ENCODE peak calls at places on chromosomes 13 and 19, in six cellular contexts. Z is K562, T is HepG2, Q is H1, V is WTC11, M is GM12878. U is an unnamed sample.

GRCh38 chr13:44667950-44668349 is 91.8 kb upstream of the TSC22D1 start:
- DNase-seq in Z (no peak), T (no peak), Q (no peak), V (no peak), M (no peak), U (no peak)

GRCh38 chr13:40539954-40540706 is 126.3 kb downstream of the FOXO1 start:
- DNase-seq in Z (no peak), T (peak; percentile 96), Q (no peak), V (no peak), M (no peak), U (peak; percentile 83)

GRCh38 chr13:97967948-97968347 is 14.5 kb downstream of the IPO5 start:
- DNase-seq in Z (no peak), T (no peak), Q (no peak), V (no peak), M (no peak), U (no peak)

GRCh38 chr19:10760268-10760944 is 42.5 kb downstream of the DNM2 start:
- DNase-seq in Z (no peak), T (no peak), Q (no peak), V (no peak), M (no peak), U (no peak)

GRCh38 chr13:42981853-42982252 is 10.2 kb downstream of the EPSTI1 start:
- DNase-seq in Z (no peak), T (no peak), Q (no peak), V (no peak), M (no peak), U (peak; percentile 35)

GRCh38 chr13:33188093-33188882 is 97.3 kb downstream of the STARD13 start:
- DNase-seq in Z (no peak), T (no peak), Q (no peak), V (no peak), M (peak; percentile 79), U (no peak)

GRCh38 chr13:80668452-80668851 is 327.5 kb upstream of the SPRY2 start:
- DNase-seq in Z (no peak), T (no peak), Q (no peak), V (no peak), M (no peak), U (no peak)

GRCh38 chr13:79468402-79468801 is 12.6 kb upstream of the NDFIP2 start:
- DNase-seq in Z (no peak), T (no peak), Q (no peak), V (no peak), M (no peak), U (no peak)

GRCh38 chr13:30863231-30863630 is 42.8 kb upstream of the MEDAG start:
- DNase-seq in Z (no peak), T (no peak), Q (no peak), V (peak; percentile 63), M (no peak), U (peak; percentile 83)
- TF ChIP-seq CREB1 in Z (no peak), T (no peak), Q (no peak), V (no peak), M (no peak), U (no peak)

DNA sequence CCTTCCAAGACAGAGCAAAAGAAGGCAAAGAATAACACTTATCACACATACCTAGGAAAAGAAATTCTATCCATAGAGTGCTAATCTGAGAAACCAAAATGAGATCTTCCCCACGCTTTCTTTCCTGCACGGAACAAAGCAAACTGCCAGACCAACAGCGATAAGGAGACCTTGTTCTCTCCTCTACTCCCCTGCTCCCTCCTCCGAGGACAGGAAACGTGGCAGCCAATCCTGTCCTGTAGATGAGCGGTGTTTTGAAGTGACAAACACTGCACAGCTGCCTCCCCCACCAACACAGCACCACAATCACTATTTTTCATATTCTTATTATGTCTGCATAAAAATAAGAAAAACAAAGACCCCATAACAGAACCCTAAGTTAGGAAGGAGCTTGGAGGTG is 113.9 kb upstream of the IRS2 start:
- DNase-seq in Z (no peak), T (no peak), Q (no peak), V (no peak), M (no peak), U (peak; percentile 30)
- TF ChIP-seq CREB1 in Z (no peak), T (no peak), Q (no peak), V (no peak), M (no peak), U (no peak)

DNA sequence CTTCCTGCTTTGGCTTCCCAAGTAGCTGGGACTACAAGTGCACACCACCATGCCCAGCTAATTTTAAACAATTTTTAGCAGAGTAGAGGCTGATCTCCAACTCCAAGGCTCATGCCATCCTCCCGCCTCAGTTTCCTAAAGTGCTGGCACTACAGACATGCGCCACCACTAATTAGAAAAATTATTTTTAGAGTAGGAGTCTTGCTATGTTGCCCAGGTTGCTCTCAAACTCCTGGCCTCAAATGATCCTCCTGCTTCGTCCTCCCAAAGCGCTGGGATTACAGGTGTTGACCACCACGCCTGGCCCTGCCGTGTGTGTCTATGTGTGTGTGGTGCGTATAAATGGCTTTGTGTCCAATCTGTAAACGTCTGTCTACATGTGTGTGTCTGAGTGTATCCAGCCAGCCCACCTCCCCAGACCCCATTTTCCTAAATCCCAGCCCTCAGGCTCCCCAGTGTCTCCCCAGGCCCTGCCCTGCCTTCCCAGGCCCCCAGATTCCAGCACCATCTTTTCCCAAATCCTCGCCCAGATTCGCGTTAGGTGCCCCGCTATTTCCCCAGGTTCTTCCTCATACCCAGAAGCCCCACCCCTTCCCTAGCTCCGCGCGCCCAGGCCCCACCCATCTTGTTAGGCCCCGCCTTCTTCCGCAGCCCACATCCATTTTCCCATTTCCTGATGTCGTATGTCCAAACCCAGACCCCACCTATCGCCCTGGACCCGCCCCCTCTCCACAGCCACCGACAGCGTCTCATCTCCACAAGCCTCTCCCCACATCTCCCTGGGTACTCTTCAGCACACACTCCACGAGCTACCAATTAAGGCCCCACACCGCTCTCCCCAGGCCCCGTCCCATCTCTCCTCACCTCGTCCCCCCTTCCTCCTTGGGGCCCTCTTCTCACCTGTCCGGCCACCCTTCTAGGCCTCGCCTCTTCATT is 24.9 kb downstream of the SLC8A2 start:
- DNase-seq in Z (peak; percentile 84), T (no peak), Q (peak; percentile 93), V (peak; percentile 94), M (no peak), U (peak; percentile 97)
- TF ChIP-seq CREB1 in Z (no peak), T (no peak), Q (no peak), V (no peak), M (no peak), U (no peak)

DNA sequence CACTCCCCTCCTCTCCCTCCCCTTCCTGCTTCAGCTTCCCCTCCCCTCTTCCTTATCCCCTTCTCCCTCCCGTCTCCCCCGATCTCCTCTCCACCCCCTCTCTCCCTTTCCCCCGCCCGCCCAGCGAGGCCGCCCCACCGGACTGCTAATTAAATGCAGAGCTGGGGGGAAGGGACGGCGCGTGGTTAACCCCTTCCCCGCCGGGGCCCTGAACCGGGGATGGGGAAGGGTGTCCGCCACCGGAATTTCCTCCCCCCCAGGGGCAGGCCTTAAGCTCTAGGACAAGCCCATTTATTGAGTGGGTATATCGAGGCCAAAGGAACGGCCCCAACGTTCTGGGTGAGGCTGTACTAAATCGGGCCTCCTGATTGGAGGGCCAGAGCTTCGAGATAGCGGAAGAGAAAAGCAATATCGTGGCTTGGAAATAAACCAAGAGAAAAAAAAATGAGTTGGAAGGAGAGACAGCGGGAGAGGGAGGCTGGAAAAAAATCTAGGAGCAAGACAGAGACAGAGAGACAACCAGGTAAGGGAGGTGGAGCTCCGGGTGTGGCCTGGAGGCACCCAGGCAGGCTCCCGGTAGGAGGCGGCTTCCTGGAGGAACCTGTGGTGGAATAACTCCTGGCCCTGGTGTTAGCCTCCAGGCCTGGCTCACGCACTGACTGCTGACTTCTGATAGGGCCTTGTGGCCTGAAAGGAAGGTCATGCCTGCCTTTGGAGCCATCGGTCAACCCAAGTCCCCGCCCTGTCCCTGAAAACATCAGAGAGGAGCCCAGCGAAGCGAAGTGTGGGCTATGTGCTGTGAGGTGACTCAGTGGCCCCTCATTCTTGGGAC is 11.6 kb upstream of the JUND start:
- DNase-seq in Z (peak; percentile 82), T (peak; percentile 75), Q (peak; percentile 94), V (peak; percentile 95), M (no peak), U (peak; percentile 97)
- TF ChIP-seq CREB1 in Z (no peak), T (no peak), Q (peak; percentile 23), V (no peak), M (peak; percentile 7), U (peak; percentile 29)

GRCh38 chr19:35773020-35773809 is 2.1 kb upstream of the ARHGAP33 start:
- DNase-seq in Z (no peak), T (no peak), Q (no peak), V (no peak), M (no peak), U (no peak)

GRCh38 chr19:35775298-35776101 is at the start of gene ARHGAP33:
- DNase-seq in Z (peak; percentile 99), T (peak; percentile 94), Q (peak; percentile 100), V (peak; percentile 100), M (peak; percentile 87), U (peak; percentile 100)

GRCh38 chr19:35776102-35776788 is 881 bp downstream of the ARHGAP33 start:
- DNase-seq in Z (no peak), T (no peak), Q (no peak), V (no peak), M (no peak), U (peak; percentile 62)

GRCh38 chr19:35775046-35775297 is 392 bp upstream of the ARHGAP33 start:
- DNase-seq in Z (no peak), T (no peak), Q (no peak), V (no peak), M (no peak), U (no peak)

DNA sequence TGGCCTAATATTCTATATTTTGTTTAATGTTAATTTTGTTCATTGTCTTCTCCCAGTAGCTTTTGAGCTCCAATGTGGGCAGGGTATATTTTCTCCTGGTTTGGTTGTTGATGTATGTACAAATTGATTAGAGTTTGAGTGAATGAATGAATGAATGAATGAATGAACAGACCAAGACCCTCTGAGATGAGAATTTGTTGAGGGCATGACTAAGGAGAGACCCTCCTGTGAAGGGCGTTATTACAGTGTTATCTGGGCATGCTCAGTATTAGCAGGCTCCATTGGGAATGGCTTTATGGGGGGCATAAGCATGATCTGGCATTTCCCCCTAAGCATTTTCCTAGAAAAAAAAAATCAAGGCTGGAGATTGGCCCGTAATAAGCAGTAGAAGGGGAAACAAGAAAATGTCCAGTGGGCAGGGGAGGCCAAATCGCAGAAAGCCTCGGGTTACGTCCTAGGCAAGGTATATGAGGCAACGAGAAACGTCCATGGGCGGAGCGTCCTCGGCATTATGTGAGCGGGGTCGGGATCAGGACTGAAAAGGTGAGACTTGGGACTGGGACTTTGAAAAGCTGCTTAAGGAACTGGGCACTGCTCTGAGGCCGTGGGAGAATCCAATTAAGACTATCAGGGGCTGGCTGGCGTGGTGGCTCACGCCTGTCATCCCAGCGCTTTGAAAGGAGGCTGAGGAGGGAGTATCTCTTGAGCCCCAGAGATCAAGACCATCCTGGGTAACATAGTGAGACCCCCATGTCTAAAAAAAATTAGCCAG is 904 bp upstream of the ARHGAP33 start:
- DNase-seq in Z (no peak), T (no peak), Q (no peak), V (no peak), M (no peak), U (peak; percentile 37)
- TF ChIP-seq CREB1 in Z (no peak), T (no peak), Q (no peak), V (no peak), M (no peak), U (no peak)

U was measured in GM23338.